ENCODE peak calls at places on chromosomes 7 and 10, in four cellular contexts. M is activated CD4-positive, alpha-beta T cell treated with anti-CD3 and anti-CD28 coated beads, Interleukin-2, amount 50 U/mL, for 24 hours; W is cardiac fibroblast; F is activated naive CD4-positive, alpha-beta T cell treated with anti-CD3 and anti-CD28 coated beads for 36 hours. T is an unnamed sample.

GRCh38 chr7:47725031-47725780 is 143.3 kb upstream of the TNS3 start:
- DNase-seq in M (no peak), W (no peak), F (no peak), T (no peak)

GRCh38 chr7:2645274-2645868 is 13.6 kb downstream of the TTYH3 start:
- DNase-seq in M (no peak), W (no peak), F (peak), T (no peak)

GRCh38 chr10:129741978-129742741 is 221.9 kb downstream of the EBF3 start:
- DNase-seq in M (no peak), W (no peak), F (no peak), T (no peak)

GRCh38 chr7:95246935-95247370 is 77.4 kb downstream of the PON1 start:
- DNase-seq in M (no peak), W (peak), F (peak), T (peak)

GRCh38 chr10:130222381-130222780 is 86.2 kb downstream of the GLRX3 start:
- DNase-seq in M (no peak), W (no peak), F (no peak), T (no peak)

GRCh38 chr7:74656421-74656910 is 1.1 kb upstream of the GTF2I start:
- DNase-seq in M (no peak), W (peak), F (peak), T (no peak)

GRCh38 chr7:38321515-38321944 is 48.1 kb upstream of the TARP start:
- DNase-seq in M (no peak), W (peak), F (peak), T (no peak)

GRCh38 chr7:121960678-121961461 is 87.9 kb downstream of the PTPRZ1 start:
- DNase-seq in M (no peak), W (peak), F (no peak), T (no peak)

GRCh38 chr10:44425466-44425865 is 40.6 kb upstream of the CXCL12 start:
- DNase-seq in M (no peak), W (no peak), F (no peak), T (no peak)

GRCh38 chr7:95871078-95871848 is 98.9 kb downstream of the DYNC1I1 start:
- DNase-seq in M (no peak), W (peak), F (peak), T (peak)

GRCh38 chr7:100220833-100221718 is 1.3 kb downstream of the PVRIG start:
- DNase-seq in M (peak), W (no peak), F (peak), T (no peak)

GRCh38 chr7:21640150-21640549 is 97.3 kb downstream of the DNAH11 start:
- DNase-seq in M (no peak), W (no peak), F (no peak), T (no peak)

GRCh38 chr10:54454271-54454670 is 346.8 kb downstream of the PCDH15 start:
- DNase-seq in M (no peak), W (no peak), F (no peak), T (no peak)

GRCh38 chr10:1193561-1193960 is 137.4 kb downstream of the WDR37 start:
- DNase-seq in M (no peak), W (no peak), F (no peak), T (no peak)

GRCh38 chr7:32179567-32179966 is 109.4 kb upstream of the PDE1C start:
- DNase-seq in M (no peak), W (peak), F (no peak), T (no peak)

GRCh38 chr10:104274762-104275721 is 6.1 kb downstream of the GSTO2 start:
- DNase-seq in M (peak), W (peak), F (peak), T (no peak)